ENCODE peak calls at places on chromosomes 12 and 14, in four cellular contexts. M is astrocyte, Q is body of pancreas, W is heart left ventricle. H is an unnamed sample.

GRCh38 chr12:31897791-31898503 is 61.3 kb upstream of the RESF1 start:
- DNase-seq in M (peak; percentile 35), Q (peak; percentile 26), W (peak; percentile 42), H (no peak)

GRCh38 chr12:55927588-55928502 is at the start of gene PYM1:
- DNase-seq in M (peak; percentile 48), Q (peak; percentile 91), W (peak; percentile 83), H (no peak)

GRCh38 chr12:1093166-1093751 is 102.2 kb downstream of the ERC1 start:
- DNase-seq in M (peak; percentile 47), Q (no peak), W (no peak), H (peak; percentile 27)

GRCh38 chr14:72643317-72643801 is 250.5 kb downstream of the DPF3 start:
- DNase-seq in M (peak; percentile 99), Q (no peak), W (peak; percentile 34), H (peak; percentile 89)

GRCh38 chr12:14948672-14949071 is 10.3 kb upstream of the ERP27 start:
- DNase-seq in M (peak; percentile 85), Q (peak; percentile 40), W (peak; percentile 36), H (peak; percentile 95)

GRCh38 chr12:29818925-29819324 is 35.2 kb upstream of the TMTC1 start:
- DNase-seq in M (no peak), Q (no peak), W (peak; percentile 61), H (no peak)

GRCh38 chr12:2140858-2141519 is 88.2 kb downstream of the CACNA1C start:
- DNase-seq in M (no peak), Q (no peak), W (no peak), H (no peak)

GRCh38 chr14:61126083-61126962 is 145.3 kb downstream of the SLC38A6 start:
- DNase-seq in M (no peak), Q (no peak), W (no peak), H (no peak)

GRCh38 chr12:108495054-108495453 is 20.0 kb upstream of the FICD start:
- DNase-seq in M (no peak), Q (no peak), W (no peak), H (no peak)

GRCh38 chr12:1470051-1470450 is 124.3 kb downstream of the FBXL14 start:
- DNase-seq in M (no peak), Q (no peak), W (peak; percentile 28), H (no peak)

GRCh38 chr12:115859231-115859630 is 418.3 kb downstream of the MED13L start:
- DNase-seq in M (no peak), Q (no peak), W (no peak), H (no peak)

GRCh38 chr12:18246057-18246456 is 15.3 kb upstream of the PIK3C2G start:
- DNase-seq in M (no peak), Q (no peak), W (no peak), H (no peak)
- TF ChIP-seq CTCF in M (peak; percentile 16), Q (no peak), W (no peak), H (peak; percentile 39)

GRCh38 chr12:13864081-13864673 is 117.2 kb downstream of the GRIN2B start:
- DNase-seq in M (peak; percentile 16), Q (peak; percentile 84), W (peak; percentile 68), H (no peak)
- TF ChIP-seq CTCF in M (peak; percentile 92), Q (peak; percentile 81), W (peak; percentile 93), H (peak; percentile 97)

GRCh38 chr12:67647547-67648305 is 819 bp upstream of the DYRK2 start:
- DNase-seq in M (peak; percentile 84), Q (peak; percentile 77), W (peak; percentile 82), H (peak; percentile 68)
- TF ChIP-seq CTCF in M (peak; percentile 29), Q (peak; percentile 57), W (peak; percentile 45), H (peak; percentile 35)

DNA sequence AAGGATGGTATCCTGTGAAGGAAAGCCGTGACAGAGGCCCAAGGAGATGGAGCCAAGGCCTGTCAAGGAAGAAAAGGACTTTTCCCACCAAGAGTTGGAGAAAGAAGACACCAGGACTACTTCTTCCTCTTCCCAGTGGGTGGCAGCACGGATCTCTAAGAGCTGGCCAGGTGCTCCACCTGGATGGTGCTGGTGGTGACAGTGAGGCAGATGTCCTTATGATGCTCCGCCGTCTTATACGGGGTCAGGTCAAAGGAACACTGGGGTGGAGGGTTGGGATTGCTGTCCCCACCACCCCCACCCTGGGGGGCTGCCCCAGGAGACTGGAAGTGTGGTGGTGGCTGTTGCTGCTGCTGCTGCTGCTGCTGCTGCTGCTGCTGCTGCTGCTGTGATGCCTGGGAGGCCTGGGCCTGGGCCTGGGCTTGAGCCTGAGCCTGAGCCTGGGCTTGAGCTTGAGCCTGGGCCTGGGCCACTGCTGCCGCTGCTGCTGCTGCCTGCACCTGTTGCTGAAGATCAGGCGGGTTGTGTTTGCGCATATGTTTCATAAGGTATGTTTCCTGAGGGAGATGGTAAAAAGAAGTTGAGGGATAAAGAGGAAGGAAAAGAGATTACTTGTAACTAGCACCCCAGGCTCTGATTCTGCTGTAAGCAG is 4.8 kb upstream of the ING4 start:
- DNase-seq in M (no peak), Q (no peak), W (no peak), H (no peak)
- TF ChIP-seq CTCF in M (peak; percentile 4), Q (no peak), W (no peak), H (peak; percentile 42)

H was measured in epithelial cell of proximal tubule.